ENCODE peak calls at places on chromosomes 3 and 15, in seven cellular contexts. M is H1, L is HCT116, S is HepG2, T is SK-N-SH, C is GM12878, J is K562. V is an unnamed sample.
A peak's percentile ranks its signal among the peaks of the same experiment; 100 is the strongest.

GRCh38 chr15:72118400-72118978 is at the start of gene SENP8:
- DNase-seq in L (no peak), T (peak; percentile 80), M (no peak), C (no peak), S (no peak), J (peak; percentile 80), V (no peak)

GRCh38 chr15:99122831-99123705 is 18.2 kb downstream of the SYNM start:
- DNase-seq in L (no peak), T (no peak), S (no peak), C (no peak), J (no peak), M (no peak), V (peak; percentile 26)

GRCh38 chr3:196794467-196794866 is 54.8 kb downstream of the PAK2 start:
- DNase-seq in L (no peak), C (no peak), S (no peak), T (no peak), M (no peak), J (no peak), V (no peak)

GRCh38 chr15:45094358-45094730 is 19.6 kb downstream of the DUOX2 start:
- DNase-seq in S (no peak), T (no peak), M (no peak), C (no peak), L (no peak), J (no peak), V (no peak)

GRCh38 chr3:70620956-70621355 is 308.5 kb upstream of the MDFIC2 start:
- DNase-seq in M (no peak), C (no peak), L (no peak), T (no peak), J (no peak), S (no peak), V (no peak)

GRCh38 chr3:32392530-32393302 is 1.1 kb downstream of the CMTM7 start:
- DNase-seq in J (no peak), S (no peak), L (no peak), C (no peak), T (peak; percentile 56), M (no peak), V (peak; percentile 69)

GRCh38 chr3:113746955-113747718 is at the start of gene ATP6V1A:
- DNase-seq in C (no peak), S (peak; percentile 11), L (no peak), T (peak; percentile 85), M (peak; percentile 79), J (peak; percentile 78), V (peak; percentile 51)

GRCh38 chr3:170049146-170050000 is 11.6 kb downstream of the GPR160 start:
- DNase-seq in C (no peak), M (peak; percentile 42), T (no peak), J (no peak), S (no peak), L (no peak), V (peak; percentile 30)

GRCh38 chr3:13263770-13264467 is 156.2 kb downstream of the NUP210 start:
- DNase-seq in L (no peak), M (no peak), C (no peak), S (peak; percentile 91), J (no peak), T (peak; percentile 82), V (no peak)

GRCh38 chr3:149390772-149391212 is 13.3 kb upstream of the TM4SF1 start:
- DNase-seq in J (no peak), T (no peak), C (no peak), M (no peak), L (peak; percentile 58), S (no peak), V (peak; percentile 18)

GRCh38 chr3:65960087-65960486 is 78.6 kb downstream of the MAGI1 start:
- DNase-seq in L (no peak), M (no peak), S (no peak), T (no peak), J (no peak), C (no peak), V (no peak)

GRCh38 chr15:71272932-71273331 is 157.7 kb downstream of the THSD4 start:
- DNase-seq in C (no peak), S (no peak), L (no peak), J (no peak), M (no peak), T (no peak), V (no peak)

GRCh38 chr3:128348075-128348474 is 118.6 kb downstream of the DNAJB8 start:
- DNase-seq in L (no peak), J (no peak), M (no peak), C (no peak), S (no peak), T (no peak), V (no peak)

GRCh38 chr3:15292765-15293522 is 39.4 kb downstream of the SH3BP5 start:
- DNase-seq in S (no peak), C (no peak), M (no peak), J (no peak), L (no peak), T (no peak), V (peak; percentile 69)

GRCh38 chr3:132730891-132731580 is 8.8 kb upstream of the NPHP3 start:
- DNase-seq in S (peak; percentile 33), L (no peak), C (no peak), M (no peak), J (peak; percentile 22), T (peak; percentile 46), V (peak; percentile 61)

GRCh38 chr3:15805756-15806266 is 8.0 kb upstream of the ANKRD28 start:
- DNase-seq in C (peak; percentile 89), S (no peak), M (no peak), T (no peak), J (peak; percentile 27), L (no peak), V (peak; percentile 90)

GRCh38 chr3:110773413-110773954 is 298.1 kb upstream of the NECTIN3 start:
- DNase-seq in L (peak; percentile 93), S (peak; percentile 99), J (no peak), C (no peak), M (no peak), T (no peak), V (no peak)

GRCh38 chr3:120652281-120652680 is 29.8 kb downstream of the HGD start:
- DNase-seq in L (no peak), J (no peak), S (no peak), M (no peak), T (peak; percentile 68), C (no peak), V (no peak)

GRCh38 chr15:78763111-78763795 is 48.0 kb downstream of the ADAMTS7 start:
- DNase-seq in M (peak; percentile 44), T (no peak), L (no peak), J (no peak), C (no peak), S (no peak), V (no peak)

GRCh38 chr3:60708191-60708975 is 542.9 kb downstream of the FHIT start:
- DNase-seq in M (no peak), C (no peak), S (no peak), T (no peak), J (no peak), L (no peak), V (no peak)

GRCh38 chr3:72888546-72889309 is 882 bp downstream of the GXYLT2 start:
- DNase-seq in S (peak; percentile 51), L (no peak), C (no peak), J (no peak), T (no peak), M (peak; percentile 53), V (peak; percentile 11)

GRCh38 chr3:144989756-144990155 is 1018.1 kb downstream of the DIPK2A start:
- DNase-seq in L (no peak), T (no peak), C (no peak), S (no peak), M (no peak), J (no peak), V (no peak)

GRCh38 chr3:105997800-105998526 is 129.2 kb upstream of the CBLB start:
- DNase-seq in T (no peak), M (no peak), C (no peak), S (no peak), L (peak; percentile 19), J (no peak), V (no peak)

GRCh38 chr3:107452436-107452835 is 70.3 kb upstream of the BBX start:
- DNase-seq in T (no peak), S (no peak), J (no peak), L (no peak), M (no peak), C (no peak), V (no peak)

GRCh38 chr3:150094150-150094932 is 123.6 kb upstream of the PFN2 start:
- DNase-seq in L (peak; percentile 18), S (no peak), T (no peak), J (no peak), M (no peak), C (no peak), V (no peak)

GRCh38 chr15:29665441-29665985 is 156.8 kb downstream of the TJP1 start:
- DNase-seq in J (no peak), M (no peak), T (no peak), L (no peak), C (no peak), S (no peak), V (no peak)

GRCh38 chr15:67472957-67473356 is 48.0 kb upstream of the C15orf61 start:
- DNase-seq in L (no peak), C (no peak), T (no peak), M (no peak), S (no peak), J (no peak), V (no peak)

GRCh38 chr3:187066228-187066995 is 72.9 kb downstream of the RPL39L start:
- DNase-seq in J (peak; percentile 69), T (peak; percentile 32), C (no peak), L (peak; percentile 47), M (peak; percentile 64), S (peak; percentile 65), V (peak; percentile 49)

GRCh38 chr3:151581046-151581445 is 120.2 kb upstream of the IGSF10 start:
- DNase-seq in T (no peak), S (no peak), J (no peak), C (no peak), M (no peak), L (no peak), V (no peak)

GRCh38 chr15:69666441-69666882 is 213.8 kb downstream of the RPLP1 start:
- DNase-seq in S (no peak), T (no peak), C (no peak), M (no peak), L (no peak), J (no peak), V (no peak)
- TF ChIP-seq POLR2AphosphoS5 in S (no peak), T (no peak), C (no peak), M (no peak), L (no peak), J (no peak), V (no peak)

GRCh38 chr3:129616713-129617112 is 10.2 kb upstream of the PLXND1 start:
- DNase-seq in C (no peak), S (no peak), L (no peak), T (no peak), M (no peak), J (no peak), V (no peak)
- H3K4me2 ChIP-seq in C (no peak overlapping the region), S (peak overlapping the region; percentile 69), L (no peak overlapping the region), T (no peak overlapping the region), M (no peak overlapping the region), J (no peak overlapping the region), V (no peak overlapping the region)

DNA sequence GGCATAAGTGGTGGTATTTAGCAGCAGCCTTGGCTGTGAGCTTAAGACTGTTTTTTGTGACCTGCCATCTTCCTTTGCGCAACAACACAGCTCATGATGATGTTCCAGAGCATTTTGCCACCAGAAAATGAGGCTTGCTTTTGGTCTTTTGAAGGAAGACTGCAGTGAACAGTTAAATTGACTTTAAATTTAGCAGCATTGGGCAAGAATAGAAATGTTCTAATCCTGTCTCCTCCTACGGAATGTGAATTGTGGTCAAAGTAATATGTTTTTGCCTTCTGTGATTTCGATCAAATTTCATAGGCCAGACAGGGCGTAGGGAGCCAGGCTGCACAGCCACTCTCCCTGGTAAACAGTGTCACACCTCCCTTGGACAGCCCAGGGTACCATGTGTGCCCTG is 460.7 kb upstream of the RASGRP1 start:
- DNase-seq in M (no peak), J (no peak), C (no peak), L (no peak), T (no peak), S (no peak), V (no peak)
- TF ChIP-seq MAX in M (no peak), J (no peak), C (no peak), L (no peak), T (no peak), S (no peak), V (no peak)

GRCh38 chr15:56918907-56919707 is 663 bp downstream of the TCF12 start:
- DNase-seq in T (peak; percentile 75), J (peak; percentile 54), L (no peak), C (no peak), S (peak; percentile 25), M (peak; percentile 70), V (peak; percentile 77)
- TF ChIP-seq POLR2AphosphoS5 in T (peak; percentile 15), J (no peak), L (peak; percentile 10), C (peak; percentile 64), S (no peak), M (peak; percentile 50), V (peak; percentile 84)